ENCODE peak calls at places on chromosome 18, in ten cellular contexts. A is MM.1S, W is GM12865, N is fibroblast of the aortic adventitia, R is body of pancreas, Q is AG09309, Y is A673, E is uterus, D is heart left ventricle, B is cardiac muscle cell. O is an unnamed sample.
A peak's percentile ranks its signal among the peaks of the same experiment; 100 is the strongest.

GRCh38 chr18:28963481-28963880 is 786.6 kb upstream of the CDH2 start:
- DNase-seq in A (no peak), W (no peak), N (peak; percentile 38), R (no peak), Q (peak; percentile 45), Y (no peak), E (no peak), D (no peak), B (no peak), O (peak; percentile 14)

GRCh38 chr18:65994294-65994693 is 243.5 kb downstream of the CDH7 start:
- DNase-seq in A (peak; percentile 58), W (no peak), N (no peak), R (no peak), Q (no peak), Y (no peak), E (no peak), D (no peak), B (no peak), O (no peak)

GRCh38 chr18:11872479-11873136 is 21.4 kb downstream of the CHMP1B start:
- DNase-seq in A (no peak), W (peak; percentile 41), N (peak; percentile 52), R (peak; percentile 58), Q (no peak), Y (peak; percentile 33), E (no peak), D (peak; percentile 67), B (peak; percentile 47), O (no peak)

GRCh38 chr18:54278615-54279014 is 9.3 kb downstream of the POLI start:
- DNase-seq in A (no peak), W (no peak), N (no peak), R (no peak), Q (no peak), Y (no peak), E (no peak), D (no peak), B (no peak), O (no peak)

GRCh38 chr18:77870894-77871293 is 621.2 kb downstream of the GALR1 start:
- DNase-seq in A (no peak), W (no peak), N (no peak), R (no peak), Q (no peak), Y (no peak), E (no peak), D (no peak), B (no peak), O (no peak)

GRCh38 chr18:59282341-59282740 is 9.1 kb upstream of the RAX start:
- DNase-seq in A (no peak), W (no peak), N (no peak), R (no peak), Q (no peak), Y (no peak), E (no peak), D (no peak), B (no peak), O (no peak)

GRCh38 chr18:11874676-11875075 is 23.5 kb downstream of the CHMP1B start:
- DNase-seq in A (no peak), W (no peak), N (no peak), R (no peak), Q (no peak), Y (no peak), E (no peak), D (no peak), B (no peak), O (no peak)

GRCh38 chr18:79911009-79911870 is 40.2 kb downstream of the SLC66A2 start:
- DNase-seq in A (no peak), W (no peak), N (no peak), R (no peak), Q (no peak), Y (no peak), E (no peak), D (no peak), B (no peak), O (no peak)

GRCh38 chr18:9811978-9812377 is 73.8 kb upstream of the TXNDC2 start:
- DNase-seq in A (no peak), W (no peak), N (no peak), R (no peak), Q (no peak), Y (no peak), E (no peak), D (no peak), B (no peak), O (no peak)

GRCh38 chr18:51778115-51778514 is 561.9 kb upstream of the DCC start:
- DNase-seq in A (no peak), W (no peak), N (no peak), R (no peak), Q (no peak), Y (no peak), E (no peak), D (no peak), B (no peak), O (no peak)

GRCh38 chr18:9434240-9434701 is 41.0 kb upstream of the RALBP1 start:
- DNase-seq in A (no peak), W (no peak), N (no peak), R (no peak), Q (no peak), Y (no peak), E (no peak), D (no peak), B (no peak), O (no peak)

GRCh38 chr18:43278401-43278800 is 1.1 kb upstream of the SYT4 start:
- DNase-seq in A (no peak), W (no peak), N (no peak), R (no peak), Q (no peak), Y (no peak), E (no peak), D (no peak), B (no peak), O (no peak)

GRCh38 chr18:8800041-8800441 is 94.7 kb downstream of the MTCL1 start:
- DNase-seq in A (no peak), W (no peak), N (no peak), R (peak; percentile 82), Q (no peak), Y (no peak), E (no peak), D (no peak), B (peak; percentile 21), O (peak; percentile 56)

GRCh38 chr18:65435529-65435928 is 315.3 kb upstream of the CDH7 start:
- DNase-seq in A (no peak), W (no peak), N (no peak), R (no peak), Q (no peak), Y (no peak), E (no peak), D (no peak), B (no peak), O (no peak)

GRCh38 chr18:63974991-63975390 is 5.1 kb downstream of the SERPINB8 start:
- DNase-seq in A (no peak), W (peak; percentile 23), N (peak; percentile 41), R (no peak), Q (no peak), Y (peak; percentile 74), E (no peak), D (no peak), B (peak; percentile 56), O (no peak)

GRCh38 chr18:41858761-41859555 is 96.1 kb upstream of the PIK3C3 start:
- DNase-seq in A (no peak), W (no peak), N (no peak), R (no peak), Q (no peak), Y (peak; percentile 49), E (no peak), D (no peak), B (no peak), O (no peak)

GRCh38 chr18:76445741-76446232 is 49.3 kb downstream of the ZNF516 start:
- DNase-seq in A (no peak), W (no peak), N (no peak), R (no peak), Q (no peak), Y (no peak), E (no peak), D (no peak), B (no peak), O (no peak)

GRCh38 chr18:74425876-74426275 is 31.2 kb downstream of the DIPK1C start:
- DNase-seq in A (no peak), W (no peak), N (no peak), R (no peak), Q (no peak), Y (no peak), E (no peak), D (no peak), B (no peak), O (no peak)
- TF ChIP-seq CTCF in A (no peak), W (no peak), N (no peak), R (no peak), Q (no peak), Y (no peak), E (no peak), D (no peak), B (no peak), O (no peak)

GRCh38 chr18:22934789-22935188 is 1.7 kb downstream of the RBBP8 start:
- DNase-seq in A (peak; percentile 15), W (no peak), N (no peak), R (no peak), Q (no peak), Y (no peak), E (no peak), D (no peak), B (no peak), O (no peak)
- H3K4me3 ChIP-seq in A (peak overlapping the region; percentile 84), W (peak overlapping the region; percentile 90), N (no peak overlapping the region), R (no peak overlapping the region), Q (no peak overlapping the region), Y (peak overlapping the region; percentile 88), E (no peak overlapping the region), D (no peak overlapping the region), B (peak overlapping the region; percentile 53), O (no peak overlapping the region)

GRCh38 chr18:26656944-26657536 is 108.7 kb upstream of the KCTD1 start:
- DNase-seq in A (peak; percentile 60), W (peak; percentile 54), N (peak; percentile 55), R (peak; percentile 82), Q (no peak), Y (peak; percentile 33), E (peak; percentile 71), D (peak; percentile 84), B (peak; percentile 81), O (no peak)
- TF ChIP-seq CTCF in A (no peak), W (no peak), N (peak; percentile 52), R (peak; percentile 26), Q (peak; percentile 31), Y (peak; percentile 10), E (peak; percentile 41), D (peak; percentile 56), B (peak; percentile 39), O (peak; percentile 52)

DNA sequence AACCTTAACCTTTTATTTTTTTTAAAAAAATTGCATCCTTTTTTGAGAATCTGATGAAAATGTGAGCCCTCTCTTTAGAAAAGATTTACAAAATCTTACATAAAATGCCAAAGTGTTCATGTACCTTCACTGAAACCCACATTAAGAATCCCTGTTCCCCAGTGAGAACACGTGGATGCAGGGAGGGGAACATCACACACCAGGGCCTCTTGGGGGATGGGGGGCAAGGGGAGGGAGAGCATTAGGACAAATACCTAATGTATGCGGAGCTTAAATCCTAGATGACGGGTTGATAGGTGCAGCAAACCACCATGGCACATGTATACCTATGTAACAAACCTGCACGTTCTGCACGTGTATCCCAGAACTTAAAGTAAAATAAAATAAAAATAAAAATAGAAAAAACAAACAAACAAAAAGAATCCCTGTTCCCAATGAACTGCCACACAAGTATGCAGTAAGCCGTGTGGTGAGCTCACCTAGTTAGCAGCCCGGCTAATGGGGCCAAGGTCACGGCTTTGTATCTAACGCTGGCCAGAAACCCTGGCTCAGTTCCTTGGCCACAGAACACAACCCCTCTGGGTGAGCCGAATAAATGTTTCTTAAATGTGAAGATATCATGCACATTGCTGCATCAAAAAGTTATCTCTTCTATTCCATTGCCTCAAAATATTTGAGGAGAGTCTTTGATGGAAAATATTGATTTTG is 41.4 kb downstream of the CHST9 start:
- DNase-seq in A (no peak), W (no peak), N (no peak), R (peak; percentile 88), Q (no peak), Y (no peak), E (no peak), D (peak; percentile 83), B (no peak), O (no peak)
- H3K4me3 ChIP-seq in A (no peak overlapping the region), W (no peak overlapping the region), N (no peak overlapping the region), R (no peak overlapping the region), Q (no peak overlapping the region), Y (no peak overlapping the region), E (no peak overlapping the region), D (no peak overlapping the region), B (no peak overlapping the region), O (no peak overlapping the region)